ENCODE peak calls at places on chromosomes 1 and 21, in six cellular contexts. S is HFF-Myc, P is left lung, X is heart left ventricle, C is nephron progenitor cell, N is A673. B is an unnamed sample.
A peak's percentile ranks its signal among the peaks of the same experiment; 100 is the strongest.

GRCh38 chr1:206898089-206898908 is 1.1 kb downstream of the IL24 start:
- DNase-seq in S (no peak), P (no peak), X (no peak), C (no peak), N (no peak), B (no peak)

GRCh38 chr1:169858467-169858866 is 35.2 kb downstream of the SCYL3 start:
- DNase-seq in S (no peak), P (no peak), X (no peak), C (no peak), N (no peak), B (no peak)

GRCh38 chr1:143665606-143666005 is 306.2 kb downstream of the FAM72C start:
- DNase-seq in S (no peak), P (no peak), X (no peak), C (no peak), N (no peak), B (no peak)

GRCh38 chr1:245332513-245332912 is 177.7 kb downstream of the KIF26B start:
- DNase-seq in S (no peak), P (no peak), X (no peak), C (no peak), N (no peak), B (peak; percentile 3)

GRCh38 chr1:16677552-16678423 is 11.0 kb upstream of the RNU1-3 start:
- DNase-seq in S (peak; percentile 48), P (no peak), X (peak; percentile 18), C (peak; percentile 50), N (peak; percentile 92), B (peak; percentile 42)

GRCh38 chr1:72954943-72955342 is 672.6 kb upstream of the NEGR1 start:
- DNase-seq in S (no peak), P (no peak), X (no peak), C (no peak), N (no peak), B (no peak)

GRCh38 chr1:8202182-8202905 is 115.6 kb upstream of the SLC45A1 start:
- DNase-seq in S (no peak), P (no peak), X (peak; percentile 51), C (peak; percentile 23), N (no peak), B (no peak)

GRCh38 chr1:6634278-6635052 is 9.8 kb downstream of the THAP3 start:
- DNase-seq in S (no peak), P (peak; percentile 49), X (peak; percentile 82), C (peak; percentile 61), N (peak; percentile 45), B (no peak)

GRCh38 chr1:175885247-175885646 is 141.9 kb upstream of the TNR start:
- DNase-seq in S (no peak), P (no peak), X (no peak), C (no peak), N (no peak), B (no peak)

GRCh38 chr21:31553926-31554325 is 105.6 kb upstream of the SOD1 start:
- DNase-seq in S (no peak), P (no peak), X (no peak), C (no peak), N (no peak), B (no peak)

GRCh38 chr1:92159593-92159992 is 58.1 kb upstream of the C1orf146 start:
- DNase-seq in S (no peak), P (no peak), X (no peak), C (no peak), N (no peak), B (no peak)

GRCh38 chr1:238485062-238485905 is 594.6 kb upstream of the ZP4 start:
- DNase-seq in S (peak; percentile 0), P (no peak), X (no peak), C (peak; percentile 31), N (no peak), B (no peak)

GRCh38 chr21:39525129-39525528 is 73.4 kb downstream of the SH3BGR start:
- DNase-seq in S (no peak), P (peak; percentile 72), X (peak; percentile 71), C (no peak), N (no peak), B (no peak)

GRCh38 chr1:27133990-27134389 is 20.9 kb downstream of the SLC9A1 start:
- DNase-seq in S (no peak), P (no peak), X (no peak), C (no peak), N (no peak), B (no peak)

GRCh38 chr1:246647113-246647512 is 77.1 kb upstream of the SCCPDH start:
- DNase-seq in S (peak; percentile 35), P (no peak), X (peak; percentile 84), C (peak; percentile 62), N (peak; percentile 94), B (no peak)

GRCh38 chr1:239952348-239953307 is 139.1 kb upstream of the FMN2 start:
- DNase-seq in S (no peak), P (no peak), X (no peak), C (peak; percentile 56), N (peak; percentile 15), B (no peak)

GRCh38 chr1:10856863-10857598 is 60.6 kb upstream of the CASZ1 start:
- DNase-seq in S (no peak), P (no peak), X (no peak), C (no peak), N (no peak), B (no peak)

GRCh38 chr1:84078824-84079167 is 65.3 kb upstream of the PRKACB start:
- DNase-seq in S (no peak), P (no peak), X (no peak), C (no peak), N (no peak), B (no peak)

GRCh38 chr1:113141650-113142473 is 68.9 kb downstream of the LRIG2 start:
- DNase-seq in S (no peak), P (no peak), X (no peak), C (no peak), N (peak; percentile 40), B (no peak)

GRCh38 chr1:11515403-11516300 is 36.7 kb downstream of the DISP3 start:
- DNase-seq in S (no peak), P (peak; percentile 28), X (no peak), C (no peak), N (no peak), B (no peak)

GRCh38 chr1:92936865-92937264 is 24.4 kb downstream of the DIPK1A start:
- DNase-seq in S (no peak), P (no peak), X (no peak), C (no peak), N (no peak), B (no peak)

GRCh38 chr1:212415107-212415841 is 588 bp upstream of the PACC1 start:
- DNase-seq in S (no peak), P (no peak), X (no peak), C (no peak), N (no peak), B (no peak)

GRCh38 chr1:934991-935750 is 11.4 kb downstream of the SAMD11 start:
- DNase-seq in S (no peak), P (no peak), X (no peak), C (no peak), N (peak; percentile 82), B (no peak)

GRCh38 chr1:119139393-119139792 is 1.1 kb downstream of the WARS2 start:
- DNase-seq in S (no peak), P (no peak), X (no peak), C (no peak), N (no peak), B (peak; percentile 34)

GRCh38 chr1:119141660-119142059 is 1.2 kb upstream of the WARS2 start:
- DNase-seq in S (no peak), P (no peak), X (no peak), C (no peak), N (no peak), B (no peak)

GRCh38 chr1:119139857-119140176 is 636 bp downstream of the WARS2 start:
- DNase-seq in S (no peak), P (peak; percentile 41), X (peak; percentile 28), C (no peak), N (no peak), B (peak; percentile 15)

GRCh38 chr1:119140177-119141019 is at the start of gene WARS2:
- DNase-seq in S (peak; percentile 95), P (peak; percentile 97), X (peak; percentile 97), C (peak; percentile 88), N (peak; percentile 98), B (peak; percentile 95)

DNA sequence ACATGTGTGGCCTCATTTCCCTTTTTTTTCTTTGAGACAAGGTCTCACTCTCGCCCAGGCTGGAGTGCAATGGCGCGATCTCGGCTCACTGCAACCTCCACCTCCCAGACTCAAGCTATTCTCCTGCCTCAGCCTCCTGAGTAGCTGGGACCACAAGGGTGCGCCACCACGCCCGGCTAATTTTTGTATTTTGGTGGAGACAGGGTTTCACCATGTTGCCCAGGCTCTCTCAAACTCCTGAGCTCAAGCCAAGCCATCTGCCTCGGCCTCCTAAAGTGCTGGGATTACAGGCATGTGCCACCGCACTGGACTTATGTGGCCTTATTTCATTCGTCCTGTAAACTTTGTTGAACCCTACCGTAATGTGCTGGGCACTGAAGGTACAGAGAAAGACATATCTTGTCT is 569 bp upstream of the WARS2 start:
- DNase-seq in S (no peak), P (no peak), X (no peak), C (peak; percentile 17), N (peak; percentile 65), B (no peak)
- TF ChIP-seq CTCF in S (peak; percentile 49), P (no peak), X (peak; percentile 31), C (no peak), N (peak; percentile 51), B (peak; percentile 38)

GRCh38 chr1:71223949-71224348 is 143.1 kb upstream of the ZRANB2 start:
- DNase-seq in S (no peak), P (no peak), X (no peak), C (no peak), N (no peak), B (no peak)

GRCh38 chr1:71222668-71223067 is 141.8 kb upstream of the ZRANB2 start:
- DNase-seq in S (no peak), P (no peak), X (no peak), C (no peak), N (peak; percentile 13), B (no peak)

GRCh38 chr1:71228727-71229371 is 148.0 kb upstream of the ZRANB2 start:
- DNase-seq in S (no peak), P (no peak), X (no peak), C (no peak), N (no peak), B (no peak)

GRCh38 chr1:71228236-71228635 is 147.4 kb upstream of the ZRANB2 start:
- DNase-seq in S (no peak), P (no peak), X (no peak), C (no peak), N (no peak), B (no peak)

DNA sequence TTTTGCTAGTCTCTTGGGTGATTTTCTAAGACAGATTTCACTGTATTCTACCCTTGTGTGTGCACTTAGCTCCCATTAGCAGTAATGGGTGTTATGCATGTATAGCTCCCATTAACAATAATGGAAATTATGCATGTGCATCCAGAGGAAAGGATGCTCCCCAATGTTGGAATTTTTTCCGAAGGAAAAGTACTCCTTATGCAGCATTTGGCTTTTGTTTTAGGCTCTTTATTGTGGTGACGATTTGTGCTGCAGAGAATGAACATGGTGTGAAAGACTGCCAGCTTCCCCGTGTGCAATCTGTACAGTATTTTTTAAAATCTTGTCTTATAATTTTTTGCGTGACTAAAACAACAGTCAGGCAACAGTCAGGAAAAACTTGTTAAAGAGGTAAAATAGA is 144.1 kb upstream of the ZRANB2 start:
- DNase-seq in S (no peak), P (no peak), X (no peak), C (no peak), N (no peak), B (no peak)
- TF ChIP-seq CTCF in S (no peak), P (no peak), X (no peak), C (no peak), N (no peak), B (no peak)

GRCh38 chr21:28857720-28858119 is 135.0 kb downstream of the LTN1 start:
- DNase-seq in S (no peak), P (no peak), X (no peak), C (no peak), N (no peak), B (no peak)
- TF ChIP-seq CTCF in S (no peak), P (no peak), X (no peak), C (no peak), N (no peak), B (no peak)

GRCh38 chr1:25503551-25504426 is 39.6 kb upstream of the LDLRAP1 start:
- DNase-seq in S (no peak), P (peak; percentile 63), X (peak; percentile 65), C (peak; percentile 50), N (peak; percentile 37), B (peak; percentile 10)
- TF ChIP-seq CTCF in S (peak; percentile 54), P (peak; percentile 46), X (peak; percentile 54), C (peak; percentile 33), N (peak; percentile 49), B (peak; percentile 72)